ENCODE peak calls at places on chromosomes 12 and 14, in nine cellular contexts. B is hypothalamus; H is naive B cell; R is T1000; P is transverse colon; J is activated naive CD8-positive, alpha-beta T cell treated with anti-CD3 and anti-CD28 coated beads, Interleukin-2, amount 50 U/mL, for 24 hours; Z is activated naive CD4-positive, alpha-beta T cell treated with Interleukin-2 at 50 U/mL for 16 hours; U is HL-60; Q is smooth muscle cell of the brain vasculature. I is an unnamed sample.

GRCh38 chr12:120826335-120826734 is 77.8 kb downstream of the SPPL3 start:
- DNase-seq in B (no peak), H (no peak), R (no peak), P (no peak), J (no peak), Z (no peak), U (no peak), Q (no peak), I (no peak)

GRCh38 chr12:39846971-39847661 is 227.5 kb upstream of the ABCD2 start:
- DNase-seq in B (no peak), H (peak), R (no peak), P (no peak), J (no peak), Z (no peak), U (no peak), Q (no peak), I (no peak)

GRCh38 chr14:45970589-45970988 is 681.0 kb downstream of the RPL10L start:
- DNase-seq in B (no peak), H (no peak), R (no peak), P (no peak), J (no peak), Z (no peak), U (no peak), Q (no peak), I (no peak)

GRCh38 chr12:119180380-119181040 is 1.8 kb downstream of the HSPB8 start:
- DNase-seq in B (no peak), H (no peak), R (no peak), P (peak), J (no peak), Z (no peak), U (no peak), Q (no peak), I (no peak)

GRCh38 chr12:113907446-113908180 is 58.5 kb downstream of the RBM19 start:
- DNase-seq in B (no peak), H (no peak), R (no peak), P (no peak), J (no peak), Z (no peak), U (no peak), Q (no peak), I (no peak)

GRCh38 chr14:36657409-36658090 is 4.1 kb upstream of the PAX9 start:
- DNase-seq in B (no peak), H (no peak), R (no peak), P (no peak), J (no peak), Z (no peak), U (no peak), Q (no peak), I (no peak)

GRCh38 chr12:4871514-4871913 is 38.2 kb upstream of the KCNA1 start:
- DNase-seq in B (no peak), H (no peak), R (no peak), P (no peak), J (no peak), Z (no peak), U (no peak), Q (no peak), I (no peak)

GRCh38 chr14:61322799-61323290 is 1.5 kb downstream of the PRKCH start:
- DNase-seq in B (no peak), H (no peak), R (no peak), P (no peak), J (no peak), Z (peak), U (no peak), Q (no peak), I (no peak)

GRCh38 chr12:46908236-46908935 is 82.6 kb upstream of the SLC38A4 start:
- DNase-seq in B (no peak), H (no peak), R (peak), P (peak), J (no peak), Z (no peak), U (no peak), Q (peak), I (no peak)

GRCh38 chr12:20489645-20490044 is 121.3 kb downstream of the PDE3A start:
- DNase-seq in B (no peak), H (no peak), R (no peak), P (no peak), J (no peak), Z (no peak), U (no peak), Q (no peak), I (no peak)

GRCh38 chr14:66284346-66284745 is 201.8 kb upstream of the CCDC196 start:
- DNase-seq in B (no peak), H (no peak), R (no peak), P (no peak), J (no peak), Z (no peak), U (no peak), Q (no peak), I (peak)

GRCh38 chr14:102983496-102983895 is 61.0 kb downstream of the AMN start:
- DNase-seq in B (no peak), H (no peak), R (no peak), P (no peak), J (no peak), Z (no peak), U (no peak), Q (no peak), I (no peak)

GRCh38 chr12:117525766-117526165 is 164.3 kb upstream of the NOS1 start:
- DNase-seq in B (no peak), H (no peak), R (no peak), P (peak), J (no peak), Z (no peak), U (no peak), Q (no peak), I (no peak)

GRCh38 chr12:1047898-1048660 is 57.1 kb downstream of the ERC1 start:
- DNase-seq in B (no peak), H (no peak), R (no peak), P (no peak), J (no peak), Z (no peak), U (peak), Q (no peak), I (no peak)

GRCh38 chr12:92403210-92404175 is 257.8 kb upstream of the BTG1 start:
- DNase-seq in B (no peak), H (peak), R (no peak), P (peak), J (peak), Z (peak), U (no peak), Q (no peak), I (peak)

GRCh38 chr12:126055521-126055920 is 990.3 kb downstream of the AACS start:
- DNase-seq in B (no peak), H (no peak), R (peak), P (no peak), J (no peak), Z (no peak), U (no peak), Q (no peak), I (no peak)

GRCh38 chr12:49891476-49891875 is 12.2 kb downstream of the FAIM2 start:
- DNase-seq in B (no peak), H (no peak), R (no peak), P (peak), J (no peak), Z (no peak), U (no peak), Q (no peak), I (no peak)

GRCh38 chr14:80982711-80983110 is 27.3 kb downstream of the TSHR start:
- DNase-seq in B (no peak), H (no peak), R (no peak), P (no peak), J (no peak), Z (no peak), U (no peak), Q (no peak), I (no peak)

GRCh38 chr12:113274848-113275247 is 53.6 kb downstream of the TPCN1 start:
- DNase-seq in B (no peak), H (no peak), R (no peak), P (no peak), J (no peak), Z (no peak), U (no peak), Q (no peak), I (no peak)

GRCh38 chr14:101179691-101180211 is 276.2 kb upstream of the RTL1 start:
- DNase-seq in B (no peak), H (no peak), R (no peak), P (no peak), J (no peak), Z (no peak), U (no peak), Q (no peak), I (no peak)

GRCh38 chr12:27975222-27976136 is 2.9 kb upstream of the PTHLH start:
- DNase-seq in B (no peak), H (no peak), R (peak), P (no peak), J (peak), Z (peak), U (no peak), Q (no peak), I (no peak)

GRCh38 chr12:9673404-9674225 is 4.1 kb downstream of the CLEC2D start:
- DNase-seq in B (no peak), H (no peak), R (peak), P (peak), J (peak), Z (peak), U (no peak), Q (peak), I (peak)

GRCh38 chr12:68975811-68976210 is 42.8 kb upstream of the CPM start:
- DNase-seq in B (no peak), H (no peak), R (no peak), P (no peak), J (no peak), Z (no peak), U (no peak), Q (no peak), I (no peak)

I was measured in small intestine.